ENCODE peak calls at places on chromosomes 3 and 15, in eight cellular contexts. E, B, Y, G, U, V, K and H are unnamed samples.

GRCh38 chr3:160498202-160498601 is 48.6 kb upstream of the TRIM59 start:
- DNase-seq in G (no peak), K (no peak), Y (no peak), B (no peak), U (no peak), V (no peak), E (no peak), H (no peak)

GRCh38 chr15:53987480-53987879 is 9.2 kb downstream of the UNC13C start:
- DNase-seq in U (no peak), B (no peak), G (no peak), V (no peak), K (no peak), Y (no peak), E (no peak), H (no peak)

GRCh38 chr15:28955160-28955502 is 69.4 kb downstream of the APBA2 start:
- DNase-seq in B (no peak), Y (no peak), V (no peak), K (no peak), G (peak; percentile 50), E (no peak), U (peak; percentile 15), H (peak; percentile 79)

GRCh38 chr3:168544097-168544957 is 448.6 kb upstream of the GOLIM4 start:
- DNase-seq in U (no peak), E (no peak), V (no peak), G (peak; percentile 33), B (peak; percentile 61), Y (no peak), K (peak; percentile 11), H (no peak)

GRCh38 chr3:108334698-108335097 is 38.4 kb downstream of the HHLA2 start:
- DNase-seq in V (no peak), G (no peak), Y (no peak), U (no peak), B (no peak), E (no peak), K (no peak), H (no peak)

GRCh38 chr15:84749111-84749991 is 959 bp downstream of the ZNF592 start:
- DNase-seq in K (peak; percentile 91), V (no peak), G (peak; percentile 22), B (peak; percentile 49), E (peak; percentile 35), U (peak; percentile 47), Y (peak; percentile 47), H (no peak)

GRCh38 chr15:92011611-92012367 is 158.3 kb downstream of the SLCO3A1 start:
- DNase-seq in B (peak; percentile 20), V (peak; percentile 15), U (no peak), Y (peak; percentile 57), E (no peak), K (no peak), G (no peak), H (no peak)

GRCh38 chr3:195209836-195210551 is 61.0 kb downstream of the XXYLT1 start:
- DNase-seq in G (peak; percentile 62), K (peak; percentile 55), B (no peak), E (no peak), V (no peak), U (no peak), Y (peak; percentile 76), H (no peak)

GRCh38 chr3:178140491-178140890 is 395.7 kb upstream of the KCNMB2 start:
- DNase-seq in Y (no peak), G (peak; percentile 28), E (no peak), U (no peak), K (no peak), B (no peak), V (no peak), H (no peak)

GRCh38 chr15:62928996-62929350 is 113.6 kb upstream of the TPM1 start:
- DNase-seq in G (peak; percentile 71), B (no peak), Y (no peak), V (no peak), U (no peak), E (no peak), K (no peak), H (peak; percentile 47)

GRCh38 chr3:25907081-25907480 is 117.2 kb downstream of the OXSM start:
- DNase-seq in K (no peak), V (no peak), U (no peak), Y (no peak), E (no peak), G (no peak), B (no peak), H (no peak)

GRCh38 chr3:139982404-139982803 is 47.4 kb downstream of the CLSTN2 start:
- DNase-seq in K (peak; percentile 18), B (peak; percentile 17), V (no peak), U (no peak), G (no peak), Y (no peak), E (no peak), H (no peak)

GRCh38 chr3:63918321-63918720 is 6.1 kb upstream of the SCAANT1 start:
- DNase-seq in K (no peak), G (peak; percentile 63), E (no peak), V (no peak), B (no peak), U (no peak), Y (no peak), H (no peak)

GRCh38 chr3:101950510-101950909 is 101.2 kb downstream of the NFKBIZ start:
- DNase-seq in K (no peak), B (no peak), E (no peak), G (peak; percentile 24), Y (no peak), V (no peak), U (no peak), H (peak; percentile 98)

GRCh38 chr15:79812536-79812935 is 84.3 kb downstream of the MTHFS start:
- DNase-seq in V (no peak), U (no peak), K (no peak), Y (no peak), G (no peak), B (no peak), E (no peak), H (no peak)

GRCh38 chr3:40308725-40309438 is 625 bp upstream of the EIF1B start:
- DNase-seq in E (no peak), U (no peak), Y (no peak), V (no peak), G (no peak), K (peak; percentile 30), B (no peak), H (no peak)

GRCh38 chr3:13874891-13875290 is 5.0 kb downstream of the WNT7A start:
- DNase-seq in K (no peak), G (no peak), Y (no peak), B (no peak), E (no peak), V (no peak), U (no peak), H (no peak)

GRCh38 chr3:192467230-192468186 is 259.8 kb downstream of the FGF12 start:
- DNase-seq in E (peak; percentile 3), G (peak; percentile 47), B (peak; percentile 89), Y (no peak), V (no peak), U (peak; percentile 53), K (peak; percentile 18), H (peak; percentile 16)

GRCh38 chr15:66803182-66803729 is 101.2 kb downstream of the SMAD6 start:
- DNase-seq in K (no peak), G (peak; percentile 98), U (peak; percentile 22), E (no peak), Y (peak; percentile 92), B (peak; percentile 68), V (peak; percentile 70), H (peak; percentile 94)

GRCh38 chr15:26667222-26667988 is 105.5 kb downstream of the GABRB3 start:
- DNase-seq in E (no peak), V (no peak), Y (no peak), G (no peak), K (no peak), B (no peak), U (no peak), H (no peak)

GRCh38 chr3:23553353-23553752 is 252.4 kb upstream of the UBE2E1 start:
- DNase-seq in U (no peak), K (no peak), G (no peak), E (peak; percentile 9), Y (no peak), B (no peak), V (no peak), H (no peak)

GRCh38 chr15:74193305-74193718 is 9.3 kb downstream of the STRA6 start:
- DNase-seq in E (peak; percentile 39), B (no peak), V (no peak), Y (no peak), U (no peak), G (peak; percentile 23), K (peak; percentile 47), H (peak; percentile 93)

GRCh38 chr15:96893159-96893906 is 562.8 kb downstream of the NR2F2 start:
- DNase-seq in E (no peak), V (no peak), B (peak; percentile 75), K (no peak), G (peak; percentile 78), U (no peak), Y (no peak), H (peak; percentile 10)

GRCh38 chr15:65377105-65377975 is 462 bp downstream of the IGDCC3 start:
- DNase-seq in K (peak; percentile 34), V (no peak), B (peak; percentile 81), U (no peak), Y (peak; percentile 24), G (peak; percentile 21), E (no peak), H (no peak)
- H3K27me3 ChIP-seq in K (peaks cover 6% of the 10 kb centered on the region), V (no peaks in the 10 kb centered on the region), B (peaks cover 43% of the 10 kb centered on the region), U (peaks cover 5% of the 10 kb centered on the region), Y (peaks cover 6% of the 10 kb centered on the region), G (peaks cover 37% of the 10 kb centered on the region), E (peaks cover 14% of the 10 kb centered on the region), H (peaks cover 32% of the 10 kb centered on the region)

GRCh38 chr15:101277038-101277822 is at the start of gene SELENOS:
- DNase-seq in U (peak; percentile 89), K (peak; percentile 86), G (peak; percentile 89), B (peak; percentile 96), V (peak; percentile 52), E (peak; percentile 90), Y (peak; percentile 95), H (peak; percentile 37)
- H3K36me3 ChIP-seq in U (no peaks in the 10 kb centered on the region), K (peaks cover 57% of the 10 kb centered on the region), G (peaks cover 20% of the 10 kb centered on the region), B (peaks cover 45% of the 10 kb centered on the region), V (peaks cover 35% of the 10 kb centered on the region), E (peaks cover 26% of the 10 kb centered on the region), Y (peaks cover 13% of the 10 kb centered on the region), H (peaks cover 2% of the 10 kb centered on the region)

DNA sequence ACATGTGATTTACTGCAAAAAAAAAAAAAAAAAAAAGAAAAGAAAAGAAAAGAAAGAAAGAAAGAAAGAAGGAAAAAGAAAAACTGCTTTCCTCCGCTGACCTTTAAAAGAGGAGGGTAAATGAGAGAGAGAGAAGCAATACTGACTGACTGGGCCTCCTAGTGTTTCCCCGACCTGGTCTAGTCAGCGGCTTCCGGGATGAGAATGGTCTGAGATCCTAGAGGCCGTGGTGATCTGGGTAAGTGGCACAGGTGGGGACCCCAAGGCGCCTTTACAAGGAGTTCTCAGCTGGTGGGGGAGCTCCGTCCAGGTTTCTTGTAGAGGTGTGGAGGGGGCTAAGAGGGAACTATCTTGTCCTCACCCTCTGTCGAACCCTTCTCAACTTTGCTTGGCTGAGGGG is 223.1 kb downstream of the MEIS2 start:
- DNase-seq in V (no peak), Y (no peak), G (no peak), K (no peak), E (no peak), B (peak; percentile 69), U (no peak), H (no peak)
- H3K27me3 ChIP-seq in V (peaks cover 6% of the 10 kb centered on the region), Y (peaks cover 22% of the 10 kb centered on the region), G (peaks cover 25% of the 10 kb centered on the region), K (no peaks in the 10 kb centered on the region), E (peaks cover 8% of the 10 kb centered on the region), B (peaks cover 77% of the 10 kb centered on the region), U (peaks cover 12% of the 10 kb centered on the region), H (peaks cover 41% of the 10 kb centered on the region)

DNA sequence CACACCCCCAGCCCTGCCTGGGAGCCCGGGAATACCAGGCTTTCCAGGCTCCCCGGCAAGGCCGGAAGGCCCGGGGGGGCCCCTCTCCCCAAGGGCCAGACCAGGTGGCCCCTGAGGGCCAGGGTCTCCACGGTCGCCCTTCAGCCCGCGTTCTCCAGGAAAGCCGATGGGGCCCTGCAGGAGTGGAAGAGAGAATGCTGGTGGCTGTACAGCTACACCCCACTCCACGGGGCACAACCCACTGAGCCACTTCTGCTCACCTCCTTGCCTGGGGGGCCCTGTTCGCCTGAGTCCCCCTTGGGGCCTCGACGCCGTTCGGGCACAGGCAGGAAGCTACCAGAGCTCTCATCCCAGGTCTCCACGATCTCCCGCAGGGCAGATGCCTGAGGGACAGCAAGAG is 11.8 kb upstream of the UCN2 start:
- DNase-seq in K (no peak), B (no peak), Y (no peak), U (no peak), G (no peak), V (no peak), E (no peak), H (no peak)
- H3K36me3 ChIP-seq in K (peaks cover 13% of the 10 kb centered on the region), B (no peaks in the 10 kb centered on the region), Y (no peaks in the 10 kb centered on the region), U (no peaks in the 10 kb centered on the region), G (peaks cover 4% of the 10 kb centered on the region), V (no peaks in the 10 kb centered on the region), E (no peaks in the 10 kb centered on the region), H (peaks cover 3% of the 10 kb centered on the region)